ENCODE peak calls at places on chromosomes 3 and 15, in six cellular contexts. G is cardiac muscle cell, V is brain microvascular endothelial cell, X is HCT116, Z is OCI-LY7, W is spleen. Q is an unnamed sample. For H3K36me3, the result is how much of the 10 kb centered on the place peaks cover.

GRCh38 chr15:77037475-77038209 is 33.3 kb downstream of the TSPAN3 start:
- DNase-seq in G (no peak), V (no peak), X (no peak), Z (no peak), W (peak), Q (no peak)

GRCh38 chr3:10121064-10121463 is 5.6 kb downstream of the BRK1 start:
- DNase-seq in G (no peak), V (no peak), X (no peak), Z (no peak), W (no peak), Q (no peak)

GRCh38 chr15:33852570-33852969 is 115.7 kb upstream of the CHRM5 start:
- DNase-seq in G (no peak), V (peak), X (no peak), Z (no peak), W (no peak), Q (no peak)

GRCh38 chr15:77083381-77084160 is 12.7 kb upstream of the TSPAN3 start:
- DNase-seq in G (peak), V (peak), X (no peak), Z (peak), W (peak), Q (peak)

GRCh38 chr3:125143982-125144652 is 68.4 kb downstream of the SLC12A8 start:
- DNase-seq in G (peak), V (no peak), X (no peak), Z (no peak), W (no peak), Q (no peak)

GRCh38 chr3:48851407-48851806 is 3.7 kb upstream of the PRKAR2A start:
- DNase-seq in G (peak), V (peak), X (no peak), Z (peak), W (peak), Q (no peak)

GRCh38 chr3:123068227-123069020 is 1.6 kb downstream of the PDIA5 start:
- DNase-seq in G (no peak), V (no peak), X (peak), Z (no peak), W (no peak), Q (no peak)

GRCh38 chr3:158097571-158098553 is 8.4 kb downstream of the SHOX2 start:
- DNase-seq in G (peak), V (peak), X (no peak), Z (peak), W (peak), Q (peak)

GRCh38 chr3:117602054-117602644 is 892.6 kb downstream of the TUSC7 start:
- DNase-seq in G (no peak), V (no peak), X (no peak), Z (no peak), W (no peak), Q (no peak)

GRCh38 chr3:186953011-186953487 is 22.7 kb downstream of the ST6GAL1 start:
- DNase-seq in G (no peak), V (peak), X (no peak), Z (no peak), W (no peak), Q (no peak)

GRCh38 chr15:65082303-65082958 is 5.9 kb downstream of the KBTBD13 start:
- DNase-seq in G (peak), V (no peak), X (no peak), Z (no peak), W (no peak), Q (no peak)

GRCh38 chr15:83066034-83066760 is 855 bp downstream of the BTBD1 start:
- DNase-seq in G (no peak), V (no peak), X (no peak), Z (peak), W (no peak), Q (no peak)

GRCh38 chr3:128378631-128379347 is 87.9 kb downstream of the DNAJB8 start:
- DNase-seq in G (no peak), V (peak), X (no peak), Z (no peak), W (no peak), Q (no peak)

DNA sequence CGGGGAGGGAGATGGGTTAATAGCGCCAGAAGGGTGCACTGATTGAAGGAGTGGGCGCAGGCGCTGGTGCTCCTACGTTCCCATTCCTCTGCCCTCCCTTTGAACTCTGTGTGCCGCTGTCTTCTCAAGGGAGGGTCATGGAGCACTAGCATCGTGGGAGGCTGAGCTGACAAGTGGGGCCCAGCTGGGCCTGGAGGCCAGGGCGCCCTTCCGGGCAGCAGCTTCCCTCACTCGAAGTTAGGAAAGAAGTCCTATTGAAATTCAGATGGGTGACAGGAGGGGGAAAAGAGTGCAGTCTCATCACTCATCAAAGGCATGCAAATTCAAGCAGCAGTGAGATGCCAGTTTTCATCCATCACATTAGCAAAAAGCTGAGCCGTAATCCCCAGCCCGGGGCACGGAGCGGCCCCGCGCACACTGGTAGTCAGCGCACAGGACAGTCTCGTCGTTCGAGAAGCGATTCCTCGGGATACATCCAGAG is 128.2 kb downstream of the LRRK1 start:
- DNase-seq in G (no peak), V (no peak), X (no peak), Z (no peak), W (peak), Q (no peak)
- H3K4me3 ChIP-seq in G (no peak), V (no peak), X (no peak), Z (no peak), W (no peak), Q (no peak)

GRCh38 chr15:40309344-40309862 is 1.7 kb upstream of the PLCB2 start:
- DNase-seq in G (no peak), V (no peak), X (no peak), Z (no peak), W (peak), Q (no peak)

GRCh38 chr15:40306908-40307307 is 827 bp downstream of the PLCB2 start:
- DNase-seq in G (no peak), V (no peak), X (no peak), Z (no peak), W (peak), Q (no peak)

GRCh38 chr15:40308844-40309189 is 1.1 kb upstream of the PLCB2 start:
- DNase-seq in G (no peak), V (no peak), X (no peak), Z (no peak), W (peak), Q (no peak)

GRCh38 chr15:40306371-40306770 is 1.4 kb downstream of the PLCB2 start:
- DNase-seq in G (no peak), V (no peak), X (no peak), Z (no peak), W (peak), Q (no peak)

DNA sequence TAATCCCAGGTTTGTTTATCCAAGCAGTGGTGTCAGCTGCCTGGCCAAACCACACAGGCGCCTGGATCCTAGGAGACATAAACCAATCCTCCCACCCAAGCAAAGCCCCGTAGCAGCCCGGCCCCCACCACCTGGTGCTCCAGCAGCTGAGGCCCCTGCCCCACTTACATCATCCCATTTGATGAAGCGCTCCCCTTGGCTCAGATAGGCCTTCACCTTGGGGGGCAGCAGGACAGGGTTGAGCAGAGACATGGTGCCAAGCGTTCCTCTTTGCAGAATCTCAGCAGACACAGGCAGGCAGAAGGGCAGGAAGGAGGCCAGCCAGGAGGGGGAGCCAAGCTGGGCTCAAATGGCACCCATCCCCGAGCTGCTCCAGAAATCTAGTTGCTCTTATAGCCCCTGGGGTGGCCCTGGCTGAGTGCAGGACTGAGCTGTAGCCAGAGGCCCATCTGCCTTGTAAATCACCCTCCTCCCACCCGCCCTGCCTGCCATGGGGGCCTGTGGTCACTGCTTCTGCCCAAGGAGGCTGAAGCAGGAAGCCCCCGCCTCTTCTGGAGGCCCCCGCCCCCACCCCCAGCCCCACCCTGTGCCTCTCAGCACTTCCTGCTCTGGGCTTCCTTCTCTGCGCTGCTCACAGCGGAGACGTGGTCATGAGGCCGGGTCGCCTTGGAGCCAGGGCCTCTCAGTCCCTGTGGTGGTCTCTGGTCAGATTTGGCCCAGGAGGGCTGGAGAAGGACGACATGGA is at the start of gene PLCB2:
- DNase-seq in G (no peak), V (no peak), X (no peak), Z (peak), W (peak), Q (no peak)
- TF ChIP-seq CTCF in G (peak), V (peak), X (peak), Z (peak), W (peak), Q (peak)

GRCh38 chr3:27423463-27423862 is 54.3 kb upstream of the NEK10 start:
- DNase-seq in G (no peak), V (peak), X (peak), Z (no peak), W (no peak), Q (peak)
- H3K36me3 ChIP-seq in G (under half), V (under half), X (under half), Z (under half), W (under half), Q (under half)

GRCh38 chr15:35545825-35546580 is at the start of gene DPH6:
- DNase-seq in G (peak), V (peak), X (peak), Z (peak), W (peak), Q (peak)

GRCh38 chr15:35545316-35545824 is 595 bp downstream of the DPH6 start:
- DNase-seq in G (peak), V (peak), X (peak), Z (peak), W (peak), Q (peak)

GRCh38 chr15:35547775-35548364 is 1.9 kb upstream of the DPH6 start:
- DNase-seq in G (peak), V (no peak), X (no peak), Z (peak), W (no peak), Q (no peak)

GRCh38 chr15:35548435-35548834 is 2.5 kb upstream of the DPH6 start:
- DNase-seq in G (no peak), V (no peak), X (no peak), Z (no peak), W (no peak), Q (no peak)

DNA sequence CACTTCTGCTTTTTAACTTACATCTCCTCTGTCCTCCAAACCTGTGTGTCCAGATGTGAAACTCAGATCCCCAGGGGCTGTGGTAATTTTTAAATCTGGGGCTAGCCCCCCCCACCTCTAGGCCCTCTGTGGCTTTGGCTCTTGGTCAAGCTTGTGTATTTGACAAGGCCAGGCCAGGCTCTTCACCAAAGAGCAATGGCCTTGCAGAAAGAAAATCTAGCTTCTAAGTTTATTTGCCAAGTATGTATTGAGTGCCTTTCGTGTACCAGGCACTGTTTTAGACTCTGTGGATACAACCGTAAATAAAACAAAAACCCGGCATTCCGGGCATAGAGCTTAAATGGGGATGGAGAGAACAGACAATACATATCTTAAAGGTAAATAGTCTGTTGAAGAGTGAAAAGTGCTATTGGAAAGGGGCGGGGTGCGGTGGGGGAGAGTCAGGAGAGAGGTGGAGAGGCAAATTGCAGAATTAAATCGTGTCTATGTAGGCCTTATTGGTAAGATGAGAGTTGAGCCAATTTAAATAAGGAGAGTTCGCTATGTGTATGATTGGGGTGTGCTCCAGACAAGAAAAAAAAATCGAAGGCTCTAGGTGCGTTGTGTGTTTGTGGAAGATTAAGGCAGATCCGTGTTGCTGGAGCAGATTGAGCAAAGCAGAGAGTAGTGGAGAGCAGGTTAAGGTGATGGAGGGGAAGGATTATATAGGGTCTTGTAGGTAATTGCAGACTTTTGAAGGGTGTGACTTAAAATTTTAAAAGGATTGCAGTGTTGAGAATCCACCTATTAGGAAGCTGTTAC is 816 bp upstream of the DPH6 start:
- DNase-seq in G (no peak), V (no peak), X (no peak), Z (no peak), W (no peak), Q (no peak)
- H3K4me3 ChIP-seq in G (peak), V (peak), X (peak), Z (peak), W (peak), Q (peak)

GRCh38 chr3:112197131-112197530 is 64.1 kb upstream of the GCSAM start:
- DNase-seq in G (no peak), V (no peak), X (no peak), Z (no peak), W (no peak), Q (no peak)

GRCh38 chr3:112199622-112200316 is 66.7 kb upstream of the GCSAM start:
- DNase-seq in G (no peak), V (peak), X (peak), Z (no peak), W (no peak), Q (peak)

DNA sequence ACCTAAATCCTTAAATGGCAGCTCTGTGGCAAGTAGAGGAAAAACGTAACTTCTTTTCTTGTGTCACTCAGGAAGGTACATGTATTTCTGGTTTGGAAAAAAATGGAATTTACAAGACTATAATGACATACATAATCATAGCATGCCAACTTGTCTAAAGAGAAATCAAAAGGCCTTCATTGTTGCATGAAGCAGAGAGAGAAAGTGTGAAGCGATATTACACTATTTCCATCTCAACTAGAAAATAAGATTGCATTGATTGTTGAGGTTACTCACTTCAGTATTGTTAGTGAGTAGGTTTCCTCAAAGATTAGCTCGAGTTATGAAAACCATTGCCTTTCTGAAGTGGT is 67.2 kb upstream of the GCSAM start:
- DNase-seq in G (no peak), V (no peak), X (no peak), Z (no peak), W (no peak), Q (no peak)
- TF ChIP-seq CTCF in G (no peak), V (no peak), X (no peak), Z (no peak), W (no peak), Q (no peak)

GRCh38 chr3:189488241-189488767 is 142.9 kb upstream of the TP63 start:
- DNase-seq in G (no peak), V (peak), X (no peak), Z (no peak), W (no peak), Q (no peak)

GRCh38 chr3:189490749-189491148 is 140.4 kb upstream of the TP63 start:
- DNase-seq in G (no peak), V (no peak), X (no peak), Z (no peak), W (no peak), Q (no peak)

GRCh38 chr3:189486556-189486955 is 144.6 kb upstream of the TP63 start:
- DNase-seq in G (no peak), V (no peak), X (no peak), Z (no peak), W (no peak), Q (no peak)

GRCh38 chr3:189493271-189493670 is 137.9 kb upstream of the TP63 start:
- DNase-seq in G (no peak), V (no peak), X (no peak), Z (no peak), W (no peak), Q (no peak)

DNA sequence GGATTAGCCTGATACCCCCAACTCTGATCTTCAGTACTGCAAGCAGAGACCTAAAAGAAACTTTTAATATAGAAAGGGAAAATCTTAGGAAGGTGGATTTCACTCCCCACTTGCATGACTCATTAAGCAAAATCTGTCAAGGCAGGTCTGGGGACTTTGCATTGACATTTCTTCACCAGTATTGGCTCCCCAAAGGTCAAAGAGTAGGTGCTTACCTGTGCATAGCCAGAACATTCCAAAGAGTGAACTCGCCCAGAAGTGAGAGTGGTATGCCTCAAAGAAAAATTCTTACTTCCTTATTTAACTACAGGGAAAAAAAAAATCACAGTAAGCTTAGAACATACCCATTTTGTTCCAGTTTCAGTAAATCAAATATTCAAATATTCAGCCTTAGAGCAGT is 140.9 kb upstream of the TP63 start:
- DNase-seq in G (no peak), V (no peak), X (no peak), Z (no peak), W (no peak), Q (no peak)
- H3K36me3 ChIP-seq in G (under half), V (under half), X (under half), Z (under half), W (under half), Q (under half)

Q was measured in kidney epithelial cell.